ENCODE peak calls at places on chromosome 14, in eight cellular contexts. I, G, N, W, S, A, C and M are unnamed samples.

GRCh38 chr14:42111355-42111754 is 504.7 kb downstream of the LRFN5 start:
- DNase-seq in I (no peak), G (no peak), N (no peak), W (no peak), S (no peak), A (no peak), C (no peak), M (no peak)

GRCh38 chr14:30143617-30144016 is 216.0 kb upstream of the PRKD1 start:
- DNase-seq in I (no peak), G (no peak), N (no peak), W (no peak), S (no peak), A (peak; percentile 43), C (no peak), M (no peak)

GRCh38 chr14:35855886-35856481 is 29.8 kb downstream of the BRMS1L start:
- DNase-seq in I (no peak), G (no peak), N (no peak), W (no peak), S (no peak), A (no peak), C (no peak), M (no peak)

GRCh38 chr14:104295681-104296387 is 157.4 kb downstream of the KIF26A start:
- DNase-seq in I (no peak), G (no peak), N (no peak), W (no peak), S (no peak), A (no peak), C (no peak), M (no peak)

GRCh38 chr14:93332032-93332852 is 594 bp downstream of the BTBD7 start:
- DNase-seq in I (peak; percentile 14), G (peak; percentile 74), N (no peak), W (no peak), S (peak; percentile 45), A (peak; percentile 48), C (peak; percentile 74), M (peak; percentile 91)

GRCh38 chr14:105382343-105383082 is 15.8 kb upstream of the TEX22 start:
- DNase-seq in I (no peak), G (no peak), N (no peak), W (no peak), S (no peak), A (no peak), C (no peak), M (no peak)

GRCh38 chr14:52852810-52853521 is 61.6 kb upstream of the GNPNAT1 start:
- DNase-seq in I (no peak), G (no peak), N (no peak), W (no peak), S (no peak), A (no peak), C (no peak), M (no peak)

GRCh38 chr14:99521176-99522024 is 40.2 kb downstream of the CCNK start:
- DNase-seq in I (no peak), G (no peak), N (no peak), W (no peak), S (no peak), A (no peak), C (no peak), M (no peak)

GRCh38 chr14:84894254-84894653 is 635.7 kb upstream of the FLRT2 start:
- DNase-seq in I (no peak), G (no peak), N (no peak), W (no peak), S (no peak), A (no peak), C (no peak), M (no peak)

GRCh38 chr14:57692671-57693070 is 173.2 kb downstream of the SLC35F4 start:
- DNase-seq in I (no peak), G (no peak), N (no peak), W (no peak), S (no peak), A (peak; percentile 60), C (no peak), M (no peak)

GRCh38 chr14:22794533-22794932 is 20.7 kb downstream of the SLC7A7 start:
- DNase-seq in I (no peak), G (peak; percentile 56), N (no peak), W (no peak), S (no peak), A (no peak), C (no peak), M (no peak)

GRCh38 chr14:61337893-61338292 is 16.5 kb downstream of the PRKCH start:
- DNase-seq in I (no peak), G (peak; percentile 80), N (no peak), W (no peak), S (no peak), A (no peak), C (peak; percentile 29), M (no peak)

GRCh38 chr14:65170768-65171251 is 68.5 kb upstream of the MAX start:
- DNase-seq in I (no peak), G (peak; percentile 67), N (no peak), W (peak; percentile 14), S (peak; percentile 8), A (peak; percentile 65), C (no peak), M (peak; percentile 77)

GRCh38 chr14:53011053-53011462 is 60.2 kb upstream of the FERMT2 start:
- DNase-seq in I (peak; percentile 79), G (peak; percentile 78), N (peak; percentile 82), W (no peak), S (peak; percentile 54), A (peak; percentile 95), C (peak; percentile 41), M (peak; percentile 31)

GRCh38 chr14:74261288-74261687 is 22.0 kb downstream of the VSX2 start:
- DNase-seq in I (no peak), G (no peak), N (no peak), W (no peak), S (no peak), A (no peak), C (no peak), M (no peak)